ENCODE peak calls at places on chromosomes 13 and 19, in five cellular contexts. One of them, this sample, is unnamed. For H3K4me1, the result is how much of the 10 kb centered on the place peaks cover.

GRCh38 chr13:63690672-63691071 is 2275.0 kb upstream of the PCDH20 start:
- DNase-seq in cardiac muscle cell: no peak
- DNase-seq in Peyer's patch: no peak
- DNase-seq in ovary: no peak
- DNase-seq in prostate gland: no peak
- DNase-seq in this sample: no peak

GRCh38 chr13:43411741-43412140 is 375.0 kb downstream of the ENOX1 start:
- DNase-seq in cardiac muscle cell: no peak
- DNase-seq in Peyer's patch: no peak
- DNase-seq in ovary: peak
- DNase-seq in prostate gland: no peak
- DNase-seq in this sample: no peak

GRCh38 chr13:57326532-57326931 is 159.5 kb downstream of the PRR20E start:
- DNase-seq in cardiac muscle cell: no peak
- DNase-seq in Peyer's patch: no peak
- DNase-seq in ovary: no peak
- DNase-seq in prostate gland: no peak
- DNase-seq in this sample: no peak

GRCh38 chr19:38952395-38953165 is 21.8 kb downstream of the MRPS12 start:
- DNase-seq in cardiac muscle cell: peak
- DNase-seq in Peyer's patch: no peak
- DNase-seq in ovary: no peak
- DNase-seq in prostate gland: no peak
- DNase-seq in this sample: peak

GRCh38 chr13:106182404-106182803 is 353.1 kb downstream of the EFNB2 start:
- DNase-seq in cardiac muscle cell: no peak
- DNase-seq in Peyer's patch: no peak
- DNase-seq in ovary: no peak
- DNase-seq in prostate gland: no peak
- DNase-seq in this sample: no peak

GRCh38 chr19:15264061-15264932 is 32.0 kb upstream of the EPHX3 start:
- DNase-seq in cardiac muscle cell: peak
- DNase-seq in Peyer's patch: peak
- DNase-seq in ovary: peak
- DNase-seq in prostate gland: peak
- DNase-seq in this sample: peak

GRCh38 chr19:51122112-51122981 is 2.4 kb upstream of the SIGLEC9 start:
- DNase-seq in cardiac muscle cell: no peak
- DNase-seq in Peyer's patch: no peak
- DNase-seq in ovary: no peak
- DNase-seq in prostate gland: no peak
- DNase-seq in this sample: peak

GRCh38 chr19:58229255-58229639 is 533 bp downstream of the ZNF544 start:
- DNase-seq in cardiac muscle cell: peak
- DNase-seq in Peyer's patch: no peak
- DNase-seq in ovary: no peak
- DNase-seq in prostate gland: no peak
- DNase-seq in this sample: no peak

GRCh38 chr13:27298849-27299248 is 28.2 kb downstream of the RASL11A start:
- DNase-seq in cardiac muscle cell: no peak
- DNase-seq in Peyer's patch: no peak
- DNase-seq in ovary: no peak
- DNase-seq in prostate gland: no peak
- DNase-seq in this sample: no peak

GRCh38 chr13:25493930-25494707 is 122.3 kb downstream of the ATP8A2 start:
- DNase-seq in cardiac muscle cell: peak
- DNase-seq in Peyer's patch: no peak
- DNase-seq in ovary: no peak
- DNase-seq in prostate gland: no peak
- DNase-seq in this sample: no peak

GRCh38 chr19:43784251-43784980 is 3.6 kb upstream of the KCNN4 start:
- DNase-seq in cardiac muscle cell: no peak
- DNase-seq in Peyer's patch: peak
- DNase-seq in ovary: no peak
- DNase-seq in prostate gland: no peak
- DNase-seq in this sample: no peak

GRCh38 chr13:110250258-110250891 is 56.6 kb downstream of the COL4A1 start:
- DNase-seq in cardiac muscle cell: no peak
- DNase-seq in Peyer's patch: no peak
- DNase-seq in ovary: no peak
- DNase-seq in prostate gland: no peak
- DNase-seq in this sample: no peak

GRCh38 chr19:50046649-50047503 is 21.1 kb downstream of the ZNF473 start:
- DNase-seq in cardiac muscle cell: peak
- DNase-seq in Peyer's patch: peak
- DNase-seq in ovary: no peak
- DNase-seq in prostate gland: peak
- DNase-seq in this sample: no peak

GRCh38 chr13:102569488-102569887 is 27.3 kb upstream of the TPP2 start:
- DNase-seq in cardiac muscle cell: no peak
- DNase-seq in Peyer's patch: no peak
- DNase-seq in ovary: no peak
- DNase-seq in prostate gland: no peak
- DNase-seq in this sample: no peak

GRCh38 chr13:32530841-32531253 is 7.7 kb downstream of the N4BP2L2 start:
- DNase-seq in cardiac muscle cell: no peak
- DNase-seq in Peyer's patch: no peak
- DNase-seq in ovary: no peak
- DNase-seq in prostate gland: peak
- DNase-seq in this sample: no peak

GRCh38 chr19:34173145-34173956 is 1.0 kb downstream of the LSM14A start:
- DNase-seq in cardiac muscle cell: peak
- DNase-seq in Peyer's patch: peak
- DNase-seq in ovary: peak
- DNase-seq in prostate gland: peak
- DNase-seq in this sample: peak

GRCh38 chr19:48685583-48685982 is 10.2 kb upstream of the FUT2 start:
- DNase-seq in cardiac muscle cell: no peak
- DNase-seq in Peyer's patch: no peak
- DNase-seq in ovary: no peak
- DNase-seq in prostate gland: no peak
- DNase-seq in this sample: no peak

GRCh38 chr13:84126671-84127171 is 244.4 kb upstream of the SLITRK1 start:
- DNase-seq in cardiac muscle cell: peak
- DNase-seq in Peyer's patch: no peak
- DNase-seq in ovary: no peak
- DNase-seq in prostate gland: no peak
- DNase-seq in this sample: peak

GRCh38 chr19:14450168-14450874 is 17.2 kb downstream of the PKN1 start:
- DNase-seq in cardiac muscle cell: no peak
- DNase-seq in Peyer's patch: no peak
- DNase-seq in ovary: no peak
- DNase-seq in prostate gland: no peak
- DNase-seq in this sample: no peak

GRCh38 chr19:38563475-38563874 is 54.3 kb downstream of the MAP4K1 start:
- DNase-seq in cardiac muscle cell: no peak
- DNase-seq in Peyer's patch: no peak
- DNase-seq in ovary: no peak
- DNase-seq in prostate gland: no peak
- DNase-seq in this sample: no peak

GRCh38 chr13:43564941-43565340 is 221.8 kb downstream of the ENOX1 start:
- DNase-seq in cardiac muscle cell: no peak
- DNase-seq in Peyer's patch: no peak
- DNase-seq in ovary: no peak
- DNase-seq in prostate gland: no peak
- DNase-seq in this sample: no peak

GRCh38 chr19:47351545-47351944 is 2.4 kb downstream of the DHX34 start:
- DNase-seq in cardiac muscle cell: peak
- DNase-seq in Peyer's patch: no peak
- DNase-seq in ovary: no peak
- DNase-seq in prostate gland: no peak
- DNase-seq in this sample: no peak

GRCh38 chr13:101155920-101156319 is 260.4 kb downstream of the NALCN start:
- DNase-seq in cardiac muscle cell: no peak
- DNase-seq in Peyer's patch: no peak
- DNase-seq in ovary: no peak
- DNase-seq in prostate gland: no peak
- DNase-seq in this sample: no peak

GRCh38 chr13:94598281-94598680 is 2.3 kb upstream of the TGDS start:
- DNase-seq in cardiac muscle cell: no peak
- DNase-seq in Peyer's patch: no peak
- DNase-seq in ovary: no peak
- DNase-seq in prostate gland: no peak
- DNase-seq in this sample: no peak

GRCh38 chr13:112179421-112179820 is 112.5 kb downstream of the SOX1 start:
- DNase-seq in cardiac muscle cell: no peak
- DNase-seq in Peyer's patch: no peak
- DNase-seq in ovary: no peak
- DNase-seq in prostate gland: no peak
- DNase-seq in this sample: no peak

DNA sequence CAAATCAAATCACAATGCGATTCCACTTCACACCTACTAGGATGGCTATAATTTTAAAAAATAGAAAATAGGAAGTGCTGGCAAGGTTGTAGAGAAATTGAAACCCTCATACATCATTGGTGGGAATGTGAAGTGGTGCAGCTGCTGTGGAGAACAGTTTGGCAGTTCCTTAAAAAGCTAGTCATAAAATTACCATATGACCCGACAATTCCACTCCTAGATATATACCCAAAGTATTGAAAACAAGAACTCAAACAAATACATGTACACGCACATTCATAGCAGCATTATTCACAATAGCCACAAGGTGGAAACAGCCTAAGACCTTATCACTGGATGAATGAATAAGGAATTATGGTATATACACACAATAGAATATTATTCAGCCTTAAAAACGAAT is 12.0 kb downstream of the HMGB1 start:
- DNase-seq in cardiac muscle cell: no peak
- DNase-seq in Peyer's patch: no peak
- DNase-seq in ovary: no peak
- DNase-seq in prostate gland: no peak
- DNase-seq in this sample: no peak
- TF ChIP-seq CTCF in cardiac muscle cell: peak
- TF ChIP-seq CTCF in Peyer's patch: peak
- TF ChIP-seq CTCF in ovary: no peak
- TF ChIP-seq CTCF in prostate gland: no peak
- TF ChIP-seq CTCF in this sample: peak

DNA sequence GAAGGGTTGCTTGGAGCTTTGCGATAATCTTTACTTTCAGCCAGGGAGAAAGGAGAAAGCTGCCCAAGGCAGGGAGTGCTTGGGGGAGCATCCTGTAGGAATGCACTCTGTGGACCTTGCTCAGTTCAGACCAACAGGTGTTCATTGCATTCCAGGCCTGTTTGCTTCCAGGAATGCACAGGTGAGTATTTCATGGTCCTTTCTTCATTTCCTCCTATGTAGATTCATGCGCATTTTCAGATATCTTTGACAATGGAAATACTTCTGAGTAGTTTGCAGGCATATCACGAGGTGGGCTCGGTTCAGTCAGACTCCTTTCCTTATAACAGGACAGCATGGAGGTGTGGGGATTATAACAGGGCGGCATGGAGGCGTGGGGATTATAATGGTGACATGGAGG is 254.8 kb downstream of the FGF9 start:
- DNase-seq in cardiac muscle cell: no peak
- DNase-seq in Peyer's patch: no peak
- DNase-seq in ovary: no peak
- DNase-seq in prostate gland: no peak
- DNase-seq in this sample: no peak
- H3K4me1 ChIP-seq in cardiac muscle cell: under half
- H3K4me1 ChIP-seq in Peyer's patch: under half
- H3K4me1 ChIP-seq in ovary: under half
- H3K4me1 ChIP-seq in prostate gland: under half
- H3K4me1 ChIP-seq in this sample: under half

DNA sequence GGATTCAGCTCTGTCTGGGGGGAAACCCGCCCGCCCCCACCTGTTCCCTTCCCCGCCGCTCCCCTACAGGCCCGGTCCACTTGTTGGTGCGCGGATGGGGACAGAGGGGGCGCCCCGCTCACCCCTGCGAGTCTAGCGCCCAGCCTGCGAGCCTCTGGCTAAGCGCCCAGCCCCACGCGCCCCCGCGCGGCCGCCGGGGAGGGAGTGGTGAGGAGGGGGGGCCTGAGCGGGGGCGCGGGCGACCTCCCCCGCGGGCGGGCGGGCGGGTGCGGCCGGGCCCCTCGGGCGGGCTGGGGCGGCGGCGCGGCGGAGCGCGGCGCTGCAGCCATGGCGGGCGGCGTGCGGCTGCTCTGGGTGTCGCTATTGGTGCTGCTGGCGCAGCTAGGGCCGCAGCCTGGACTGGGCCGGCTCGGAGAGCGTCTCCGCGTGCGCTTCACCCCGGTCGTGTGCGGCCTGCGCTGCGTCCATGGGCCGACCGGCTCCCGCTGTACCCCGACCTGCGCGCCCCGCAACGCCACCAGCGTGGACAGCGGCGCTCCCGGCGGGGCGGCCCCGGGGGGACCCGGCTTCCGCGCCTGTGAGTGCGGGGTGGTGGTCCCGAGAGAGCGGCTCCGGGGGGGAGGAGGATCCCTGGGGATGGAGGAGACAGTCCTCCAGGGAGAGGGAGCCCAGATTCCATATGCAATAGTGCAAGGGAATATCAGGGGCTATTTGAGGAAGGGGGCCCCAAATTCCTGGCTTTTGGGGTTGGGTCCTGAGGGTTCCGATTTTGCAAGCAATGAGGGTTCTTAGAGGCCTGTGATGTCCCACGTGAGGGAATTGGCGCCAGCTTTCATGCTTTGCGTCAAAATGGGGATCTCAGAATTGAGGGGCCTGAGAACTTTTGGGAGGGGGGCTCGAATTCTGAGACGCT is at the start of gene LTBP4:
- DNase-seq in cardiac muscle cell: peak
- DNase-seq in Peyer's patch: no peak
- DNase-seq in ovary: peak
- DNase-seq in prostate gland: no peak
- DNase-seq in this sample: peak
- H3K27ac ChIP-seq in cardiac muscle cell: no peak
- H3K27ac ChIP-seq in Peyer's patch: peak
- H3K27ac ChIP-seq in ovary: peak
- H3K27ac ChIP-seq in prostate gland: peak
- H3K27ac ChIP-seq in this sample: peak

GRCh38 chr13:78750735-78751134 is 91.8 kb upstream of the OBI1 start:
- DNase-seq in cardiac muscle cell: no peak
- DNase-seq in Peyer's patch: no peak
- DNase-seq in ovary: no peak
- DNase-seq in prostate gland: no peak
- DNase-seq in this sample: no peak
- TF ChIP-seq CTCF in cardiac muscle cell: no peak
- TF ChIP-seq CTCF in Peyer's patch: no peak
- TF ChIP-seq CTCF in ovary: no peak
- TF ChIP-seq CTCF in prostate gland: no peak
- TF ChIP-seq CTCF in this sample: no peak

GRCh38 chr19:40608957-40609356 is 7.8 kb downstream of the LTBP4 start:
- DNase-seq in cardiac muscle cell: no peak
- DNase-seq in Peyer's patch: no peak
- DNase-seq in ovary: no peak
- DNase-seq in prostate gland: no peak
- DNase-seq in this sample: no peak

GRCh38 chr19:40610396-40611064 is 9.4 kb downstream of the LTBP4 start:
- DNase-seq in cardiac muscle cell: no peak
- DNase-seq in Peyer's patch: peak
- DNase-seq in ovary: peak
- DNase-seq in prostate gland: no peak
- DNase-seq in this sample: peak

GRCh38 chr19:40609561-40610395 is 8.6 kb downstream of the LTBP4 start:
- DNase-seq in cardiac muscle cell: peak
- DNase-seq in Peyer's patch: peak
- DNase-seq in ovary: peak
- DNase-seq in prostate gland: peak
- DNase-seq in this sample: peak

GRCh38 chr19:40607311-40607871 is 6.2 kb downstream of the LTBP4 start:
- DNase-seq in cardiac muscle cell: no peak
- DNase-seq in Peyer's patch: no peak
- DNase-seq in ovary: peak
- DNase-seq in prostate gland: no peak
- DNase-seq in this sample: no peak

GRCh38 chr19:40607898-40608621 is 6.9 kb downstream of the LTBP4 start:
- DNase-seq in cardiac muscle cell: no peak
- DNase-seq in Peyer's patch: no peak
- DNase-seq in ovary: no peak
- DNase-seq in prostate gland: no peak
- DNase-seq in this sample: no peak
- H3K4me1 ChIP-seq in cardiac muscle cell: under half
- H3K4me1 ChIP-seq in Peyer's patch: under half
- H3K4me1 ChIP-seq in ovary: under half
- H3K4me1 ChIP-seq in prostate gland: under half
- H3K4me1 ChIP-seq in this sample: half or more

This sample was measured in spleen.